ENCODE peak calls at places on chromosomes 11 and 22, in nine cellular contexts. W is fibroblast of lung, Z is AG04450, A is thyroid gland, R is fibroblast of villous mesenchyme, C is adrenal gland, B is HAP-1, S is tibial artery, P is foreskin fibroblast. O is an unnamed sample.

GRCh38 chr11:121864660-121865059 is 251.4 kb downstream of the BLID start:
- DNase-seq in P (peak; percentile 51), R (no peak), A (no peak), C (no peak), S (no peak), W (no peak), Z (no peak), B (no peak), O (no peak)

GRCh38 chr11:82195251-82195650 is 538.4 kb downstream of the FAM181B start:
- DNase-seq in A (no peak), R (no peak), Z (no peak), S (no peak), B (no peak), P (no peak), C (no peak), W (no peak), O (no peak)

GRCh38 chr11:7512525-7513209 is 1.1 kb upstream of the PPFIBP2 start:
- DNase-seq in Z (no peak), S (peak; percentile 91), W (no peak), A (peak; percentile 95), R (peak; percentile 54), P (peak; percentile 65), B (peak; percentile 21), C (peak; percentile 75), O (peak; percentile 15)

GRCh38 chr11:119691020-119691666 is 37.9 kb downstream of the NECTIN1 start:
- DNase-seq in Z (no peak), S (no peak), R (no peak), P (no peak), B (no peak), W (no peak), A (no peak), C (no peak), O (no peak)

GRCh38 chr22:27111796-27112195 is 454.4 kb downstream of the MIAT start:
- DNase-seq in S (no peak), B (no peak), A (no peak), C (no peak), P (no peak), Z (no peak), W (peak; percentile 69), R (no peak), O (no peak)

GRCh38 chr11:19690885-19691284 is 21.8 kb upstream of the NAV2 start:
- DNase-seq in W (no peak), Z (no peak), P (no peak), B (no peak), S (no peak), C (no peak), A (no peak), R (no peak), O (no peak)

GRCh38 chr22:24437820-24438328 is 10.5 kb downstream of the ADORA2A start:
- DNase-seq in A (no peak), W (no peak), Z (no peak), C (no peak), S (no peak), R (no peak), P (peak; percentile 45), B (no peak), O (no peak)

GRCh38 chr22:46845281-46846153 is 83.1 kb downstream of the TBC1D22A start:
- DNase-seq in R (peak; percentile 63), P (peak; percentile 71), A (no peak), S (no peak), B (no peak), Z (no peak), W (peak; percentile 43), C (no peak), O (peak; percentile 73)

GRCh38 chr22:37090920-37091688 is 18.4 kb downstream of the TMPRSS6 start:
- DNase-seq in S (no peak), Z (no peak), W (peak; percentile 9), A (no peak), R (no peak), C (no peak), B (no peak), P (peak; percentile 35), O (no peak)

GRCh38 chr11:119903821-119904220 is 174.8 kb upstream of the NECTIN1 start:
- DNase-seq in W (no peak), R (no peak), P (no peak), Z (no peak), B (no peak), C (no peak), S (no peak), A (no peak), O (no peak)

GRCh38 chr22:36419912-36420882 is 32.4 kb upstream of the MYH9 start:
- DNase-seq in B (no peak), P (peak; percentile 38), A (peak; percentile 78), R (peak; percentile 60), S (no peak), W (no peak), Z (no peak), C (no peak), O (no peak)

GRCh38 chr22:39960791-39961746 is 872 bp downstream of the TMA7B start:
- DNase-seq in Z (peak; percentile 91), W (peak; percentile 99), C (peak; percentile 10), S (no peak), P (peak; percentile 79), B (no peak), R (peak; percentile 92), A (no peak), O (peak; percentile 99)

DNA sequence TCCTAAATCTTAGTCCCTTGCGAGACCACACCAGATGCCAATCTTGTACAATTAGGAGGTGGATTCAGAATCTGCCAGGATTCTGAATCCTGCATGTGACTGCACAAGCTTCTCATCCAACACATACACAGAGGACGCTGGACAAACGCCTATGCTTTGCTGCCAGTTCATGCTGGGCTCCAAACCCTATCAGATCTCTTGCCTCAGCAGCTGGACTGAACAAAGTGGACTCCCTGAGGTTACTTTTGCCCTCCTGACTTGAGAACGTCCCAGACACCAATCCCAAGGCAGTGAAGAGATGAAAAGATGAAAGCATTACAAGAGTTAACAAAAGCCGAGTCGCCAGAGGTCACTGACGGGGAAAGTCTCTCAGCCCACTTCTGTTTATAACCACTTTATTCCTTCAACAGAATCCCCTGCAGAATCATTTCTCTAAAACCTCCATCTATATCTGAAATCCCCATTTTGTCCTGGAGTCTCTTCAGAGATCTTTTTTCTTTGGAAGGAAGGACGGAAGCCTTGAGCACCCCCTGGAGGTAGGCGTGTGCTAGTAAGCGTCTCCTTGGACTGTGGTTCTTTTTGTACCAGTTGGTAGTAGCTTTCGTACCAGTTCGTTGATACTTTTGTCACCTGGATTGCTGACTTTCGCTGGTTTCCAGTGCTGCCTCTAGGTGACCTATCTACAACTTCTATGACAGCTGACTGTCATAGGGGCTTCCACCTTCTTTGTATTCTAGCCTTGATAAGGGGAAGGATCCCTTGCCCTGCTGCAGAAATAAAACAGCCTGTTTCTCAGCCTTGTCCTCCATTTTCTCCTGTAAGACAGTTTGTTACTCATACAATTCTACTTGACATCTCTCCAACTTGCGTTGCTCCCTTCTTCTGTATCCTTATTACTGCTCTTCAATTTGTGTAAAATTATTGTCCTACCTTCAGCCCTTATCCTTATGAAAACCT is 26.1 kb upstream of the EED start:
- DNase-seq in B (peak; percentile 68), C (peak; percentile 72), W (peak; percentile 64), P (peak; percentile 85), S (peak; percentile 54), Z (peak; percentile 41), R (peak; percentile 79), A (peak; percentile 72), O (peak; percentile 74)
- H3K4me3 ChIP-seq in B (peak overlapping the region; percentile 3), C (peak overlapping the region; percentile 39), W (no peak overlapping the region), P (peak overlapping the region; percentile 13), S (peak overlapping the region; percentile 33), Z (peak overlapping the region; percentile 29), R (peak overlapping the region; percentile 44), A (no peak overlapping the region), O (peak overlapping the region; percentile 3)

GRCh38 chr22:35070451-35071093 is 4.6 kb downstream of the ISX start:
- DNase-seq in A (no peak), B (no peak), Z (no peak), S (no peak), C (no peak), P (no peak), R (no peak), W (no peak), O (no peak)
- H3K4me3 ChIP-seq in A (no peak overlapping the region), B (no peak overlapping the region), Z (no peak overlapping the region), S (no peak overlapping the region), C (no peak overlapping the region), P (no peak overlapping the region), R (no peak overlapping the region), W (no peak overlapping the region), O (no peak overlapping the region)

DNA sequence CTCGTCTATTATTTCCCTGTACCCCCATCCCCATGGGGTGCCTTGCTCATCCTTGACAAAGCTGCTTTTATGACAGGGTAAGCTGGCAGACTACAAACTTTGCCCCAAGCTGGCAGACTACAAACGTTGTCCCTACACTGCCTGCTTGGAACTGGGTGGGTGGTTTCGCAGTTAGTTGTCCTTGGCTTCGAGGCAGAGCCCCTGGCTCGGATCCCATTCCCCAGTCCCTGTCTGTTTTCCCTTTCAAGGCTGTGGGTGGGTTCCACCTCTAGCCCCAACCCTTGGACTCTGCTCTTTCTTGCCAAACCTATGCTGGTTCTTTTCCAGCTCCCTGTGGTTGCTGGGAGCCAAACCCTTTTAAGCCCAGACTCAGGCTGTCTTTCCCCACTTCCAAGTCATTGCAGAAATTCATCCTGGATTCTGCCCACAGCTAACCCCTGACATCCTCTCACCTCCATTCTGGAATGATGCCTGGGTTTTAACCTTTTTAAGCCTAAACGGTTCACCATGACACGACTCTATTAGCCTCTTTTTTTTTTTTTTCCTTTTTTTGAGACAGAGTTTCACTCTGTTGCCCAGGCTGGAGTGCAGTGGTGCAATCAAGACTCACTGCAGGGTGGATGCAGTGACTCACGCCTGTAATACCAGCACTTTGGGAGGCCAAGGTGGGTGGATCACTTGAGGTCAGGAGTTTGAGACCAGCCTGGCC is 9.2 kb upstream of the RBM14 start:
- DNase-seq in C (peak; percentile 95), R (peak; percentile 77), B (no peak), A (peak; percentile 46), P (peak; percentile 70), S (peak; percentile 80), W (peak; percentile 78), Z (peak; percentile 15), O (peak; percentile 89)
- H3K4me3 ChIP-seq in C (no peak overlapping the region), R (no peak overlapping the region), B (no peak overlapping the region), A (no peak overlapping the region), P (no peak overlapping the region), S (no peak overlapping the region), W (no peak overlapping the region), Z (no peak overlapping the region), O (no peak overlapping the region)

GRCh38 chr11:66076561-66076960 is 6.5 kb downstream of the PACS1 start:
- DNase-seq in S (no peak), B (no peak), P (no peak), A (peak; percentile 32), C (no peak), W (peak; percentile 36), Z (no peak), R (no peak), O (no peak)
- H3K4me3 ChIP-seq in S (no peak overlapping the region), B (no peak overlapping the region), P (no peak overlapping the region), A (no peak overlapping the region), C (no peak overlapping the region), W (no peak overlapping the region), Z (no peak overlapping the region), R (no peak overlapping the region), O (no peak overlapping the region)

GRCh38 chr11:8807544-8808225 is 103.3 kb upstream of the AKIP1 start:
- DNase-seq in W (peak; percentile 97), P (peak; percentile 90), Z (peak; percentile 72), C (no peak), A (no peak), R (peak; percentile 90), S (peak; percentile 61), B (no peak), O (peak; percentile 67)
- H3K4me3 ChIP-seq in W (peak overlapping the region; percentile 54), P (peak overlapping the region; percentile 69), Z (peak overlapping the region; percentile 78), C (peak overlapping the region; percentile 66), A (no peak overlapping the region), R (peak overlapping the region; percentile 64), S (peak overlapping the region; percentile 71), B (no peak overlapping the region), O (peak overlapping the region; percentile 65)